ENCODE peak calls at places on chromosomes 11 and 22, in four cellular contexts. One of them, this sample, is unnamed.
A peak's percentile ranks its signal among the peaks of the same experiment; 100 is the strongest.

GRCh38 chr11:76266269-76266668 is 60.0 kb upstream of the WNT11 start:
- DNase-seq in GM12878: no peak
- DNase-seq in K562: no peak
- DNase-seq in H1: no peak
- DNase-seq in this sample: no peak

GRCh38 chr11:115985896-115986295 is 481.7 kb upstream of the CADM1 start:
- DNase-seq in GM12878: no peak
- DNase-seq in K562: no peak
- DNase-seq in H1: no peak
- DNase-seq in this sample: no peak

GRCh38 chr22:49331878-49332277 is 495.8 kb downstream of the BRD1 start:
- DNase-seq in GM12878: no peak
- DNase-seq in K562: no peak
- DNase-seq in H1: no peak
- DNase-seq in this sample: no peak

GRCh38 chr11:12111482-12112149 is 1.2 kb downstream of the MICAL2 start:
- DNase-seq in GM12878: no peak
- DNase-seq in K562: no peak
- DNase-seq in H1: no peak
- DNase-seq in this sample: no peak

GRCh38 chr11:28581286-28582242 is 473.4 kb downstream of the METTL15 start:
- DNase-seq in GM12878: no peak
- DNase-seq in K562: no peak
- DNase-seq in H1: no peak
- DNase-seq in this sample: no peak

GRCh38 chr22:50620861-50621490 is 7.0 kb downstream of the ARSA start:
- DNase-seq in GM12878: peak; percentile 86
- DNase-seq in K562: no peak
- DNase-seq in H1: no peak
- DNase-seq in this sample: peak; percentile 25

GRCh38 chr11:35144811-35145210 is 5.8 kb downstream of the CD44 start:
- DNase-seq in GM12878: no peak
- DNase-seq in K562: no peak
- DNase-seq in H1: no peak
- DNase-seq in this sample: no peak

GRCh38 chr11:71076525-71077304 is 175.7 kb downstream of the SHANK2 start:
- DNase-seq in GM12878: no peak
- DNase-seq in K562: no peak
- DNase-seq in H1: no peak
- DNase-seq in this sample: no peak

GRCh38 chr11:122186439-122187080 is 70.5 kb upstream of the BLID start:
- DNase-seq in GM12878: no peak
- DNase-seq in K562: no peak
- DNase-seq in H1: no peak
- DNase-seq in this sample: no peak

GRCh38 chr11:2542406-2542805 is 97.6 kb downstream of the KCNQ1 start:
- DNase-seq in GM12878: no peak
- DNase-seq in K562: no peak
- DNase-seq in H1: no peak
- DNase-seq in this sample: no peak

GRCh38 chr11:111923351-111923788 is 4.7 kb downstream of the C11orf52 start:
- DNase-seq in GM12878: no peak
- DNase-seq in K562: no peak
- DNase-seq in H1: no peak
- DNase-seq in this sample: peak; percentile 75

GRCh38 chr22:33397381-33397907 is 339.3 kb upstream of the SYN3 start:
- DNase-seq in GM12878: no peak
- DNase-seq in K562: no peak
- DNase-seq in H1: no peak
- DNase-seq in this sample: no peak

GRCh38 chr11:64903291-64903833 is 13.6 kb downstream of the ATG2A start:
- DNase-seq in GM12878: no peak
- DNase-seq in K562: no peak
- DNase-seq in H1: no peak
- DNase-seq in this sample: no peak

GRCh38 chr11:64208086-64208795 is 1.7 kb downstream of the FERMT3 start:
- DNase-seq in GM12878: no peak
- DNase-seq in K562: no peak
- DNase-seq in H1: no peak
- DNase-seq in this sample: no peak

GRCh38 chr11:106137061-106137460 is 59.6 kb downstream of the AASDHPPT start:
- DNase-seq in GM12878: no peak
- DNase-seq in K562: no peak
- DNase-seq in H1: no peak
- DNase-seq in this sample: no peak

GRCh38 chr11:128135451-128135850 is 451.9 kb downstream of the ETS1 start:
- DNase-seq in GM12878: no peak
- DNase-seq in K562: no peak
- DNase-seq in H1: no peak
- DNase-seq in this sample: no peak

GRCh38 chr22:18042685-18043084 is 18.3 kb upstream of the MICAL3 start:
- DNase-seq in GM12878: no peak
- DNase-seq in K562: no peak
- DNase-seq in H1: no peak
- DNase-seq in this sample: no peak

GRCh38 chr11:117394221-117394925 is 66.7 kb downstream of the CEP164 start:
- DNase-seq in GM12878: no peak
- DNase-seq in K562: no peak
- DNase-seq in H1: no peak
- DNase-seq in this sample: no peak

GRCh38 chr11:34318111-34319037 is 39.4 kb downstream of the ABTB2 start:
- DNase-seq in GM12878: no peak
- DNase-seq in K562: no peak
- DNase-seq in H1: no peak
- DNase-seq in this sample: peak; percentile 72

GRCh38 chr11:106988151-106988806 is 30.0 kb downstream of the GUCY1A2 start:
- DNase-seq in GM12878: no peak
- DNase-seq in K562: no peak
- DNase-seq in H1: no peak
- DNase-seq in this sample: no peak

GRCh38 chr11:20634781-20635180 is 34.6 kb upstream of the NELL1 start:
- DNase-seq in GM12878: no peak
- DNase-seq in K562: no peak
- DNase-seq in H1: no peak
- DNase-seq in this sample: no peak

GRCh38 chr11:57325735-57326048 is 940 bp upstream of the TNKS1BP1 start:
- DNase-seq in GM12878: no peak
- DNase-seq in K562: no peak
- DNase-seq in H1: no peak
- DNase-seq in this sample: no peak

GRCh38 chr11:134410766-134411165 is 1.3 kb downstream of the B3GAT1 start:
- DNase-seq in GM12878: no peak
- DNase-seq in K562: no peak
- DNase-seq in H1: no peak
- DNase-seq in this sample: no peak

GRCh38 chr22:11627436-11627797 is 3900.6 kb upstream of the OR11H1 start:
- DNase-seq in GM12878: no peak
- DNase-seq in K562: no peak
- DNase-seq in H1: no peak
- DNase-seq in this sample: no peak

GRCh38 chr22:36368359-36368983 is 19.3 kb downstream of the MYH9 start:
- DNase-seq in GM12878: no peak
- DNase-seq in K562: peak; percentile 90
- DNase-seq in H1: peak; percentile 73
- DNase-seq in this sample: peak; percentile 72

GRCh38 chr11:29937526-29937925 is 79.3 kb downstream of the KCNA4 start:
- DNase-seq in GM12878: no peak
- DNase-seq in K562: no peak
- DNase-seq in H1: no peak
- DNase-seq in this sample: no peak

GRCh38 chr11:30106782-30107181 is 90.0 kb upstream of the KCNA4 start:
- DNase-seq in GM12878: no peak
- DNase-seq in K562: no peak
- DNase-seq in H1: no peak
- DNase-seq in this sample: no peak

GRCh38 chr11:23957309-23957708 is 539.5 kb upstream of the LUZP2 start:
- DNase-seq in GM12878: no peak
- DNase-seq in K562: no peak
- DNase-seq in H1: no peak
- DNase-seq in this sample: no peak

GRCh38 chr11:8294251-8294935 is 30.7 kb upstream of the LMO1 start:
- DNase-seq in GM12878: no peak
- DNase-seq in K562: no peak
- DNase-seq in H1: no peak
- DNase-seq in this sample: no peak

GRCh38 chr11:108871152-108871551 is 206.3 kb downstream of the DDX10 start:
- DNase-seq in GM12878: no peak
- DNase-seq in K562: no peak
- DNase-seq in H1: peak; percentile 39
- DNase-seq in this sample: peak; percentile 35

GRCh38 chr11:93444671-93445073 is 98.5 kb downstream of the SMCO4 start:
- DNase-seq in GM12878: no peak
- DNase-seq in K562: peak; percentile 16
- DNase-seq in H1: peak; percentile 69
- DNase-seq in this sample: peak; percentile 60

DNA sequence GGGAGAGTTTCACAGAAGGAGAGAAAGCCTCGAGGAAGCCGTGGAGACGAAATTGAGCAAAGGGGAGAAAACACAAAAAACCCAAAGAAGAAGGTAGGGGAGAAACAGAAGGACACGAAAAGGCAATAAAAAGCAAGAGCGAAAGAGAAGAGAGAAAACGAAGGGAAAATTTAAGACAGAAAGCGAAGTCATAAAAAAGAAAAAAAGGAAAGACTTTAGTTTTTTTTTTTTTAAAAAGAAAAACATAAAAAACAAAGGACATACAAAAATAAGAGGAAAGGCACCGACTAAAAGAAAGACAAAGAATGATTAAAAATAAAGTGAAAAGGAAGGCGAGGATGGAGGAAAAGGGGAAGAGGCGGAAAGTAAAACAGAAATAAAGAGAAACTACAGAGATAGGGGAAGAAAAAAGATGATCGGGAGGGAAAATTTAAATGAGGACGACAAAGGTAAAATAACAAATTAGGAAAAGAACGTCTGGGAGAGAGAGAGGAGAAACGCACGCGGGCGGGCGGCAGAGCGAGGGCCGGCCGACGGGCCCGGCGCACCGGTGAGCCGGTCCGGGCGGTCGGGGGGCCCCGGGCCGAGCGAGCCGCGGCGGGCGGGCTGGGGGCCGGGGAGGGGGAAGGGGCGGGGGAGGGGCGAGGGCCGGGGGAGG is 455 bp upstream of the TBX1 start:
- DNase-seq in GM12878: no peak
- DNase-seq in K562: peak; percentile 91
- DNase-seq in H1: no peak
- DNase-seq in this sample: no peak
- TF ChIP-seq EZH2 in GM12878: peak; percentile 92
- TF ChIP-seq EZH2 in K562: peak; percentile 91
- TF ChIP-seq EZH2 in H1: no peak
- TF ChIP-seq EZH2 in this sample: peak; percentile 70

DNA sequence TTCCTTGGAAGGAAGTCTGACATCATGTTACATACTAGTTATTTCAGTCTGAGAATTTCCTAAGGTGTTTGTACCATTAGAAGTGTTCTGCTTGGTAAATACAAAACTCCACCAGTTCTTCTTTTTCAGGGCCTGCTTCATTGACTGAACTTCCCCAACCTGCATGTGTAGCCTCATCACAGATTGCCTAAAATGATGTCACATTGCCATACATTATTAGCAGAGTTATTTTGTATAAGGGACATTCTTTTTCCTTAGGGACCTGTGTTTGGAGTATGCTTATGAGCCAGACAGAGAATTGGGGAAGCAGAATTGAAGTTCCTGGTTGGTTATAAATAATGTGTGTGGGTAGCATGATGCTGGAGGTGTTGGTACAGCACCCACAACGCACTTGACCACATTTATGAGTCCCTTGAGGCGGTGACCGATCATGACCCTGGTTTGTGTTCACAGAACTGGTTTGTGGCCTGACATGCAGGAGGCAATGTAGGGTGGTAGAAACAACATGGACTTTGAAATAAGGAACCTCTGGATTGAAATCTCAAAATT is 16.4 kb upstream of the MMP7 start:
- DNase-seq in GM12878: peak; percentile 93
- DNase-seq in K562: no peak
- DNase-seq in H1: no peak
- DNase-seq in this sample: no peak
- TF ChIP-seq BRCA1 in GM12878: no peak
- TF ChIP-seq BRCA1 in K562: no peak
- TF ChIP-seq BRCA1 in H1: no peak
- TF ChIP-seq BRCA1 in this sample: no peak

GRCh38 chr22:22167791-22168189 is 76.8 kb upstream of the VPREB1 start:
- DNase-seq in GM12878: peak; percentile 79
- DNase-seq in K562: no peak
- DNase-seq in H1: no peak
- DNase-seq in this sample: no peak

GRCh38 chr22:22169923-22170322 is 74.7 kb upstream of the VPREB1 start:
- DNase-seq in GM12878: no peak
- DNase-seq in K562: no peak
- DNase-seq in H1: no peak
- DNase-seq in this sample: no peak

GRCh38 chr22:22168941-22169867 is 75.4 kb upstream of the VPREB1 start:
- DNase-seq in GM12878: no peak
- DNase-seq in K562: no peak
- DNase-seq in H1: no peak
- DNase-seq in this sample: no peak

GRCh38 chr22:22166941-22167713 is 77.5 kb upstream of the VPREB1 start:
- DNase-seq in GM12878: no peak
- DNase-seq in K562: no peak
- DNase-seq in H1: no peak
- DNase-seq in this sample: no peak

DNA sequence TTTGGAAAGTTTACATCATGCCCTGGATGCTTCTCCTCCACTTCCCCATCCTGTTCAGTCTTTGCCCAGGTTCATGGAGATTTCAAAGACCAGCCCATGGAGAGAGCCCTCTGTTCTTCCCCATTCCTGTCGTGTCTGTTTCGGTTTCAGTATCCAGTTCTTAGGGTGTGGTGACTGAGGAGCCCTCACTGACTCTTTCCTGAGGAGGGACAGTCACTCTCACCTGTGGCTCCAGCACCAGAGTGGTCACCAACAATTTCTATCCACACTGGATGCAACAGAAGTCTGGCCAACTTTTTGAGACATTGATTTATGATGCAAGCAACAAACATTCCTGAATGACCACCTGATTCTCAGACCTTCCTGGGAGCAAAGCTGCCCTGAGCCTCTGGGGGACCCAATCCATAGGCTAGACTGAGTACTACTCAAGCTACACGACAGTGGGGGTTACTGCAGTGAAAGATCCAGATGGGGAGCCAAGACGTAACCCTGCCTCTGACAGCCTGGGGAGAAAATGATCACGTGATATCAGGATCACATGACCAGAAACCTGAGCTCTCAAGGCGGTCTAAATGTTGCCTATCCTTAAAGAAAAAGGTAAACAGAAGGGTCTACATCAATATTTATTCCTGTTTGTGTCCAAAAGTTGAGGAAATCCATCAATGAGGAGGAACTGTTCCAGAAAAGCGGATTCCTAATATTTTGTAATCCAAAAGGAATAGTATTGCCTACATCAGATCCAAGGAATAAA is 76.2 kb upstream of the VPREB1 start:
- DNase-seq in GM12878: peak; percentile 57
- DNase-seq in K562: peak; percentile 74
- DNase-seq in H1: no peak
- DNase-seq in this sample: peak; percentile 25
- TF ChIP-seq EZH2 in GM12878: no peak
- TF ChIP-seq EZH2 in K562: no peak
- TF ChIP-seq EZH2 in H1: no peak
- TF ChIP-seq EZH2 in this sample: no peak

GRCh38 chr11:15118431-15118830 is 3.7 kb downstream of the INSC start:
- DNase-seq in GM12878: peak; percentile 31
- DNase-seq in K562: no peak
- DNase-seq in H1: no peak
- DNase-seq in this sample: no peak
- TF ChIP-seq BRCA1 in GM12878: no peak
- TF ChIP-seq BRCA1 in K562: no peak
- TF ChIP-seq BRCA1 in H1: no peak
- TF ChIP-seq BRCA1 in this sample: no peak

GRCh38 chr11:66727883-66728759 is 895 bp downstream of the SPTBN2 start:
- DNase-seq in GM12878: no peak
- DNase-seq in K562: peak; percentile 71
- DNase-seq in H1: no peak
- DNase-seq in this sample: no peak
- TF ChIP-seq EZH2 in GM12878: no peak
- TF ChIP-seq EZH2 in K562: no peak
- TF ChIP-seq EZH2 in H1: no peak
- TF ChIP-seq EZH2 in this sample: no peak